ENCODE peak calls at places on chromosomes 4 and X, in nine cellular contexts. W is immature natural killer cell; N is HT1080; Y is RPMI8226; R is G401; A is astrocyte; U is effector CD4-positive, alpha-beta T cell; M is NCI-H1417 treated with DMSO at 0.1 percent for 48 hours; P is hypothalamus. B is an unnamed sample.

GRCh38 chr4:148376151-148376550 is 66.1 kb downstream of the NR3C2 start:
- DNase-seq in W (peak), N (peak), Y (peak), R (peak), A (peak), U (peak), M (no peak), P (no peak), B (peak)

GRCh38 chr4:134906404-134907023 is 704.9 kb upstream of the PABPC4L start:
- DNase-seq in W (no peak), N (peak), Y (no peak), R (peak), A (peak), U (no peak), M (peak), P (no peak), B (peak)

GRCh38 chr4:89324671-89325070 is 17.1 kb upstream of the GPRIN3 start:
- DNase-seq in W (no peak), N (peak), Y (peak), R (no peak), A (peak), U (no peak), M (no peak), P (peak), B (peak)

GRCh38 chrX:134368140-134368539 is 91.8 kb upstream of the HPRT1 start:
- DNase-seq in W (no peak), N (no peak), Y (no peak), R (no peak), A (no peak), U (no peak), M (no peak), P (no peak), B (no peak)

GRCh38 chrX:40646489-40647306 is 663 bp downstream of the CXorf38 start:
- DNase-seq in W (peak), N (peak), Y (peak), R (peak), A (no peak), U (peak), M (no peak), P (no peak), B (peak)

GRCh38 chrX:131801066-131801465 is 222.0 kb upstream of the STK26 start:
- DNase-seq in W (no peak), N (no peak), Y (no peak), R (no peak), A (no peak), U (no peak), M (no peak), P (no peak), B (no peak)

GRCh38 chr4:154560824-154561231 is 2.0 kb upstream of the FGB start:
- DNase-seq in W (no peak), N (peak), Y (no peak), R (no peak), A (peak), U (no peak), M (no peak), P (no peak), B (no peak)

GRCh38 chr4:89363786-89364185 is 56.2 kb upstream of the GPRIN3 start:
- DNase-seq in W (no peak), N (peak), Y (no peak), R (no peak), A (no peak), U (no peak), M (no peak), P (no peak), B (no peak)

GRCh38 chrX:53594354-53594753 is 92.2 kb downstream of the HUWE1 start:
- DNase-seq in W (no peak), N (peak), Y (no peak), R (no peak), A (peak), U (no peak), M (no peak), P (no peak), B (no peak)

GRCh38 chr4:99645638-99646037 is 12.0 kb downstream of the C4orf54 start:
- DNase-seq in W (no peak), N (no peak), Y (no peak), R (no peak), A (no peak), U (no peak), M (no peak), P (no peak), B (no peak)

B was measured in MM.1S.